ENCODE peak calls at places on chromosomes 1 and 21, in six cellular contexts. One of them, this sample, is unnamed.

GRCh38 chr1:168987923-168988322 is 118.6 kb upstream of the ATP1B1 start:
- DNase-seq in NCI-H774: no peak
- DNase-seq in hypothalamus: no peak
- DNase-seq in fibroblast of the conjunctiva: no peak
- DNase-seq in amniotic stem cell: no peak
- DNase-seq in hepatocyte: no peak
- DNase-seq in this sample: no peak

GRCh38 chr1:94983343-94983742 is 56.4 kb upstream of the CNN3 start:
- DNase-seq in amniotic stem cell: peak
- DNase-seq in hypothalamus: no peak
- DNase-seq in NCI-H774: no peak
- DNase-seq in hepatocyte: peak
- DNase-seq in fibroblast of the conjunctiva: peak
- DNase-seq in this sample: no peak

GRCh38 chr1:208129489-208129888 is 114.7 kb downstream of the PLXNA2 start:
- DNase-seq in hypothalamus: no peak
- DNase-seq in amniotic stem cell: no peak
- DNase-seq in fibroblast of the conjunctiva: no peak
- DNase-seq in NCI-H774: no peak
- DNase-seq in hepatocyte: no peak
- DNase-seq in this sample: no peak

GRCh38 chr1:58443986-58444603 is 102.4 kb downstream of the OMA1 start:
- DNase-seq in amniotic stem cell: no peak
- DNase-seq in hypothalamus: no peak
- DNase-seq in fibroblast of the conjunctiva: no peak
- DNase-seq in hepatocyte: no peak
- DNase-seq in NCI-H774: no peak
- DNase-seq in this sample: no peak

GRCh38 chr1:245860681-245861552 is 646.2 kb downstream of the SMYD3 start:
- DNase-seq in hepatocyte: no peak
- DNase-seq in hypothalamus: no peak
- DNase-seq in NCI-H774: no peak
- DNase-seq in amniotic stem cell: no peak
- DNase-seq in fibroblast of the conjunctiva: peak
- DNase-seq in this sample: no peak

GRCh38 chr21:45432575-45433255 is 27.8 kb downstream of the COL18A1 start:
- DNase-seq in hypothalamus: no peak
- DNase-seq in hepatocyte: no peak
- DNase-seq in amniotic stem cell: peak
- DNase-seq in fibroblast of the conjunctiva: no peak
- DNase-seq in NCI-H774: no peak
- DNase-seq in this sample: no peak

GRCh38 chr1:110150330-110151174 is at the start of gene SLC6A17:
- DNase-seq in amniotic stem cell: no peak
- DNase-seq in hepatocyte: peak
- DNase-seq in hypothalamus: no peak
- DNase-seq in NCI-H774: no peak
- DNase-seq in fibroblast of the conjunctiva: no peak
- DNase-seq in this sample: no peak

GRCh38 chr1:66550243-66550642 is 16.3 kb downstream of the SGIP1 start:
- DNase-seq in hepatocyte: no peak
- DNase-seq in hypothalamus: no peak
- DNase-seq in NCI-H774: no peak
- DNase-seq in fibroblast of the conjunctiva: no peak
- DNase-seq in amniotic stem cell: no peak
- DNase-seq in this sample: no peak

GRCh38 chr1:230622151-230622550 is 20.1 kb upstream of the COG2 start:
- DNase-seq in hypothalamus: no peak
- DNase-seq in hepatocyte: no peak
- DNase-seq in fibroblast of the conjunctiva: no peak
- DNase-seq in amniotic stem cell: no peak
- DNase-seq in NCI-H774: no peak
- DNase-seq in this sample: no peak

GRCh38 chr1:156245451-156246232 is 2.2 kb downstream of the PAQR6 start:
- DNase-seq in hepatocyte: peak
- DNase-seq in amniotic stem cell: no peak
- DNase-seq in fibroblast of the conjunctiva: no peak
- DNase-seq in hypothalamus: no peak
- DNase-seq in NCI-H774: peak
- DNase-seq in this sample: no peak

GRCh38 chr1:222459652-222460051 is 88.3 kb downstream of the HHIPL2 start:
- DNase-seq in hypothalamus: no peak
- DNase-seq in amniotic stem cell: no peak
- DNase-seq in NCI-H774: no peak
- DNase-seq in fibroblast of the conjunctiva: no peak
- DNase-seq in hepatocyte: no peak
- DNase-seq in this sample: no peak

GRCh38 chr1:26696191-26696644 is 403 bp downstream of the ARID1A start:
- DNase-seq in hepatocyte: no peak
- DNase-seq in NCI-H774: no peak
- DNase-seq in hypothalamus: no peak
- DNase-seq in fibroblast of the conjunctiva: no peak
- DNase-seq in amniotic stem cell: no peak
- DNase-seq in this sample: no peak

GRCh38 chr1:222586842-222587241 is 2.9 kb downstream of the TAF1A start:
- DNase-seq in hypothalamus: no peak
- DNase-seq in hepatocyte: no peak
- DNase-seq in NCI-H774: no peak
- DNase-seq in amniotic stem cell: no peak
- DNase-seq in fibroblast of the conjunctiva: no peak
- DNase-seq in this sample: no peak

GRCh38 chr1:171983584-171983983 is 142.3 kb downstream of the DNM3 start:
- DNase-seq in hypothalamus: no peak
- DNase-seq in hepatocyte: peak
- DNase-seq in fibroblast of the conjunctiva: no peak
- DNase-seq in NCI-H774: no peak
- DNase-seq in amniotic stem cell: peak
- DNase-seq in this sample: no peak

GRCh38 chr1:163069142-163069541 is at the start of gene RGS4:
- DNase-seq in amniotic stem cell: peak
- DNase-seq in hepatocyte: peak
- DNase-seq in hypothalamus: peak
- DNase-seq in NCI-H774: peak
- DNase-seq in fibroblast of the conjunctiva: peak
- DNase-seq in this sample: peak

GRCh38 chr1:179300112-179300511 is 6.5 kb downstream of the SOAT1 start:
- DNase-seq in hypothalamus: no peak
- DNase-seq in amniotic stem cell: no peak
- DNase-seq in NCI-H774: no peak
- DNase-seq in hepatocyte: no peak
- DNase-seq in fibroblast of the conjunctiva: no peak
- DNase-seq in this sample: no peak

GRCh38 chr1:68819190-68819829 is 322.4 kb upstream of the DEPDC1 start:
- DNase-seq in hepatocyte: peak
- DNase-seq in amniotic stem cell: no peak
- DNase-seq in NCI-H774: peak
- DNase-seq in fibroblast of the conjunctiva: no peak
- DNase-seq in hypothalamus: no peak
- DNase-seq in this sample: no peak

GRCh38 chr1:77370588-77371306 is 88.9 kb downstream of the AK5 start:
- DNase-seq in amniotic stem cell: peak
- DNase-seq in fibroblast of the conjunctiva: peak
- DNase-seq in NCI-H774: no peak
- DNase-seq in hypothalamus: no peak
- DNase-seq in hepatocyte: no peak
- DNase-seq in this sample: no peak

GRCh38 chr1:32717503-32717902 is 14.9 kb upstream of the SYNC start:
- DNase-seq in hypothalamus: no peak
- DNase-seq in hepatocyte: no peak
- DNase-seq in NCI-H774: no peak
- DNase-seq in amniotic stem cell: no peak
- DNase-seq in fibroblast of the conjunctiva: no peak
- DNase-seq in this sample: no peak

GRCh38 chr1:232179896-232180760 is 449.8 kb downstream of the SIPA1L2 start:
- DNase-seq in amniotic stem cell: no peak
- DNase-seq in hepatocyte: no peak
- DNase-seq in hypothalamus: no peak
- DNase-seq in fibroblast of the conjunctiva: no peak
- DNase-seq in NCI-H774: no peak
- DNase-seq in this sample: no peak

GRCh38 chr21:42746593-42747266 is 93.3 kb downstream of the PDE9A start:
- DNase-seq in hypothalamus: no peak
- DNase-seq in NCI-H774: no peak
- DNase-seq in fibroblast of the conjunctiva: no peak
- DNase-seq in amniotic stem cell: no peak
- DNase-seq in hepatocyte: no peak
- DNase-seq in this sample: no peak

GRCh38 chr1:82517586-82517985 is 716.9 kb downstream of the ADGRL2 start:
- DNase-seq in hepatocyte: peak
- DNase-seq in NCI-H774: no peak
- DNase-seq in hypothalamus: no peak
- DNase-seq in amniotic stem cell: no peak
- DNase-seq in fibroblast of the conjunctiva: no peak
- DNase-seq in this sample: no peak

GRCh38 chr21:41783476-41784150 is 16.8 kb upstream of the RIPK4 start:
- DNase-seq in hepatocyte: peak
- DNase-seq in amniotic stem cell: no peak
- DNase-seq in hypothalamus: no peak
- DNase-seq in NCI-H774: peak
- DNase-seq in fibroblast of the conjunctiva: no peak
- DNase-seq in this sample: no peak

GRCh38 chr1:200115532-200115931 is 88.0 kb downstream of the NR5A2 start:
- DNase-seq in fibroblast of the conjunctiva: no peak
- DNase-seq in hypothalamus: no peak
- DNase-seq in amniotic stem cell: no peak
- DNase-seq in NCI-H774: no peak
- DNase-seq in hepatocyte: peak
- DNase-seq in this sample: no peak

GRCh38 chr1:31981976-31982375 is 31.7 kb upstream of the KHDRBS1 start:
- DNase-seq in hepatocyte: no peak
- DNase-seq in NCI-H774: no peak
- DNase-seq in amniotic stem cell: no peak
- DNase-seq in fibroblast of the conjunctiva: no peak
- DNase-seq in hypothalamus: no peak
- DNase-seq in this sample: no peak

GRCh38 chr1:3264456-3264855 is 190.0 kb upstream of the ARHGEF16 start:
- DNase-seq in fibroblast of the conjunctiva: no peak
- DNase-seq in hypothalamus: no peak
- DNase-seq in amniotic stem cell: no peak
- DNase-seq in hepatocyte: no peak
- DNase-seq in NCI-H774: no peak
- DNase-seq in this sample: no peak

GRCh38 chr1:5878938-5879337 is 113.3 kb downstream of the NPHP4 start:
- DNase-seq in hypothalamus: no peak
- DNase-seq in amniotic stem cell: no peak
- DNase-seq in hepatocyte: no peak
- DNase-seq in NCI-H774: no peak
- DNase-seq in fibroblast of the conjunctiva: no peak
- DNase-seq in this sample: no peak

GRCh38 chr1:43938892-43939587 is 5.4 kb downstream of the ARTN start:
- DNase-seq in NCI-H774: no peak
- DNase-seq in hypothalamus: no peak
- DNase-seq in fibroblast of the conjunctiva: no peak
- DNase-seq in amniotic stem cell: no peak
- DNase-seq in hepatocyte: no peak
- DNase-seq in this sample: no peak

GRCh38 chr1:163176797-163177196 is 25.9 kb downstream of the RGS5 start:
- DNase-seq in fibroblast of the conjunctiva: no peak
- DNase-seq in amniotic stem cell: no peak
- DNase-seq in NCI-H774: peak
- DNase-seq in hypothalamus: no peak
- DNase-seq in hepatocyte: no peak
- DNase-seq in this sample: no peak

GRCh38 chr1:208161656-208162375 is 82.4 kb downstream of the PLXNA2 start:
- DNase-seq in amniotic stem cell: no peak
- DNase-seq in NCI-H774: no peak
- DNase-seq in hypothalamus: no peak
- DNase-seq in hepatocyte: no peak
- DNase-seq in fibroblast of the conjunctiva: no peak
- DNase-seq in this sample: no peak

GRCh38 chr1:7506677-7507619 is 264.1 kb upstream of the VAMP3 start:
- DNase-seq in fibroblast of the conjunctiva: no peak
- DNase-seq in amniotic stem cell: no peak
- DNase-seq in hypothalamus: no peak
- DNase-seq in hepatocyte: no peak
- DNase-seq in NCI-H774: no peak
- DNase-seq in this sample: no peak

GRCh38 chr1:91712393-91712792 is 173.6 kb downstream of the TGFBR3 start:
- DNase-seq in fibroblast of the conjunctiva: no peak
- DNase-seq in hepatocyte: no peak
- DNase-seq in NCI-H774: no peak
- DNase-seq in hypothalamus: no peak
- DNase-seq in amniotic stem cell: no peak
- DNase-seq in this sample: no peak

GRCh38 chr1:44907909-44908308 is 64.9 kb upstream of the PTCH2 start:
- DNase-seq in fibroblast of the conjunctiva: no peak
- DNase-seq in NCI-H774: no peak
- DNase-seq in hepatocyte: no peak
- DNase-seq in hypothalamus: no peak
- DNase-seq in amniotic stem cell: no peak
- DNase-seq in this sample: no peak

GRCh38 chr1:67468066-67468718 is 38.0 kb upstream of the SERBP1 start:
- DNase-seq in NCI-H774: no peak
- DNase-seq in amniotic stem cell: no peak
- DNase-seq in hepatocyte: no peak
- DNase-seq in hypothalamus: no peak
- DNase-seq in fibroblast of the conjunctiva: no peak
- DNase-seq in this sample: no peak

GRCh38 chr1:240917976-240918375 is 306.0 kb upstream of the GREM2 start:
- DNase-seq in hypothalamus: no peak
- DNase-seq in amniotic stem cell: no peak
- DNase-seq in hepatocyte: no peak
- DNase-seq in NCI-H774: no peak
- DNase-seq in fibroblast of the conjunctiva: no peak
- DNase-seq in this sample: no peak

This sample was measured in glomerular endothelial cell.